ENCODE peak calls at places on chromosomes 16 and 17, in four cellular contexts. N is kidney glomerular epithelial cell, B is WTC11, V is GM03348. F is an unnamed sample.

GRCh38 chr17:72378414-72379395 is 257.9 kb downstream of the SOX9 start:
- DNase-seq in B (no peak), V (no peak), N (no peak), F (peak; percentile 89)

GRCh38 chr16:31712064-31712540 is 161.5 kb upstream of the ZNF267 start:
- DNase-seq in V (no peak), N (no peak), B (no peak), F (no peak)

GRCh38 chr16:8686031-8686621 is 11.7 kb downstream of the ABAT start:
- DNase-seq in N (no peak), B (peak; percentile 29), V (no peak), F (no peak)

GRCh38 chr17:37802712-37803416 is 58.0 kb upstream of the HNF1B start:
- DNase-seq in B (no peak), N (no peak), V (peak; percentile 79), F (no peak)

GRCh38 chr16:1537763-1538289 is 4.4 kb downstream of the TMEM204 start:
- DNase-seq in V (no peak), N (no peak), B (no peak), F (no peak)

GRCh38 chr17:29107084-29107483 is 64.1 kb downstream of the PIPOX start:
- DNase-seq in N (no peak), B (no peak), V (no peak), F (no peak)

GRCh38 chr17:82520041-82520910 is 744 bp downstream of the FOXK2 start:
- DNase-seq in V (peak; percentile 58), B (peak; percentile 29), N (peak; percentile 16), F (no peak)

GRCh38 chr17:4433515-4434031 is at the start of gene SPNS3:
- DNase-seq in V (no peak), B (no peak), N (no peak), F (no peak)

GRCh38 chr17:63701477-63702222 is 1.7 kb upstream of the LIMD2 start:
- DNase-seq in V (no peak), N (no peak), B (no peak), F (no peak)

GRCh38 chr17:35684046-35684802 is 47.2 kb upstream of the RASL10B start:
- DNase-seq in V (peak; percentile 59), B (no peak), N (peak; percentile 65), F (no peak)

GRCh38 chr17:48819466-48819865 is 2.4 kb upstream of the TTLL6 start:
- DNase-seq in V (no peak), N (no peak), B (no peak), F (no peak)